ENCODE peak calls at places on chromosomes 16 and 17, in six cellular contexts. R is GM19239; M is HEK293T; C is activated naive CD4-positive, alpha-beta T cell treated with anti-CD3 and anti-CD28 coated beads, Interleukin-2, amount 10 ng/mL, durations not matched to agents 7 days and 5 days; S is nucleus accumbens; Z is SHP77 treated with DMSO at 0.1 percent for 48 hours. D is an unnamed sample.
A peak's percentile ranks its signal among the peaks of the same experiment; 100 is the strongest.

GRCh38 chr17:49414271-49414621 is 436 bp downstream of the PHB1 start:
- DNase-seq in R (no peak), M (no peak), C (no peak), S (no peak), Z (no peak), D (no peak)

GRCh38 chr17:83061586-83061985 is 17.8 kb upstream of the METRNL start:
- DNase-seq in R (no peak), M (no peak), C (no peak), S (no peak), Z (no peak), D (no peak)

GRCh38 chr16:4578961-4579530 is 22.9 kb downstream of the C16orf96 start:
- DNase-seq in R (no peak), M (no peak), C (no peak), S (no peak), Z (no peak), D (no peak)

GRCh38 chr16:28538733-28539596 is at the start of gene NUPR1:
- DNase-seq in R (no peak), M (peak; percentile 23), C (no peak), S (no peak), Z (no peak), D (no peak)

GRCh38 chr17:62780273-62780672 is 27.8 kb downstream of the MARCHF10 start:
- DNase-seq in R (no peak), M (no peak), C (no peak), S (no peak), Z (peak; percentile 45), D (no peak)

GRCh38 chr16:10256855-10257641 is 74.8 kb upstream of the GRIN2A start:
- DNase-seq in R (peak; percentile 77), M (peak; percentile 75), C (peak; percentile 48), S (no peak), Z (no peak), D (peak; percentile 80)

GRCh38 chr17:57448288-57449283 is 192.3 kb downstream of the MSI2 start:
- DNase-seq in R (no peak), M (no peak), C (no peak), S (no peak), Z (no peak), D (no peak)

GRCh38 chr16:68658258-68658973 is 13.3 kb downstream of the CDH3 start:
- DNase-seq in R (no peak), M (no peak), C (no peak), S (no peak), Z (no peak), D (no peak)

GRCh38 chr17:79997004-79997673 is 38.5 kb downstream of the TBC1D16 start:
- DNase-seq in R (peak; percentile 49), M (no peak), C (peak; percentile 86), S (no peak), Z (no peak), D (no peak)

GRCh38 chr16:83882118-83882879 is 16.6 kb upstream of the MLYCD start:
- DNase-seq in R (no peak), M (no peak), C (no peak), S (no peak), Z (no peak), D (no peak)

GRCh38 chr16:27801259-27801945 is 251.5 kb downstream of the KATNIP start:
- DNase-seq in R (no peak), M (no peak), C (no peak), S (no peak), Z (no peak), D (no peak)

GRCh38 chr16:28292731-28293588 is 635 bp downstream of the SBK1 start:
- DNase-seq in R (no peak), M (peak; percentile 26), C (peak; percentile 52), S (no peak), Z (no peak), D (no peak)

GRCh38 chr16:49498241-49499017 is 124.8 kb downstream of the C16orf78 start:
- DNase-seq in R (no peak), M (no peak), C (no peak), S (no peak), Z (no peak), D (no peak)

GRCh38 chr17:5861849-5862248 is 208.3 kb upstream of the WSCD1 start:
- DNase-seq in R (no peak), M (no peak), C (no peak), S (no peak), Z (no peak), D (no peak)

GRCh38 chr16:81855552-81856153 is 76.6 kb downstream of the PLCG2 start:
- DNase-seq in R (no peak), M (no peak), C (no peak), S (no peak), Z (no peak), D (no peak)

GRCh38 chr16:9817586-9817985 is 364.6 kb downstream of the GRIN2A start:
- DNase-seq in R (no peak), M (no peak), C (no peak), S (no peak), Z (no peak), D (no peak)

GRCh38 chr16:50273888-50274770 is 7.8 kb downstream of the ADCY7 start:
- DNase-seq in R (peak; percentile 80), M (no peak), C (peak; percentile 71), S (no peak), Z (no peak), D (peak; percentile 88)

GRCh38 chr17:29124931-29125270 is 55.3 kb downstream of the MYO18A start:
- DNase-seq in R (no peak), M (no peak), C (no peak), S (no peak), Z (no peak), D (no peak)

GRCh38 chr17:50598487-50598886 is 36.2 kb upstream of the ABCC3 start:
- DNase-seq in R (no peak), M (no peak), C (no peak), S (no peak), Z (no peak), D (no peak)

GRCh38 chr17:8581002-8581658 is 49.4 kb downstream of the MYH10 start:
- DNase-seq in R (no peak), M (no peak), C (no peak), S (no peak), Z (no peak), D (peak; percentile 39)

GRCh38 chr17:39800540-39800939 is 62.8 kb downstream of the GRB7 start:
- DNase-seq in R (peak; percentile 24), M (no peak), C (peak; percentile 71), S (no peak), Z (no peak), D (peak; percentile 45)

GRCh38 chr17:57541472-57542394 is 203.4 kb downstream of the CCDC182 start:
- DNase-seq in R (no peak), M (peak; percentile 71), C (no peak), S (no peak), Z (peak; percentile 77), D (no peak)

GRCh38 chr17:82463881-82464566 is 5.5 kb downstream of the NARF start:
- DNase-seq in R (no peak), M (no peak), C (no peak), S (no peak), Z (no peak), D (no peak)

GRCh38 chr16:17467923-17468540 is 2.7 kb downstream of the XYLT1 start:
- DNase-seq in R (no peak), M (peak; percentile 55), C (peak; percentile 68), S (peak; percentile 47), Z (peak; percentile 3), D (no peak)

GRCh38 chr17:19374136-19374535 is 4.2 kb upstream of the MAPK7 start:
- DNase-seq in R (no peak), M (no peak), C (no peak), S (no peak), Z (no peak), D (no peak)

GRCh38 chr17:17491031-17491471 is 5.1 kb downstream of the RASD1 start:
- DNase-seq in R (no peak), M (no peak), C (no peak), S (no peak), Z (no peak), D (no peak)

GRCh38 chr16:82059983-82060421 is 24.9 kb downstream of the HSD17B2 start:
- DNase-seq in R (no peak), M (no peak), C (no peak), S (no peak), Z (no peak), D (no peak)

GRCh38 chr17:76440722-76441362 is 12.1 kb downstream of the UBE2O start:
- DNase-seq in R (no peak), M (no peak), C (no peak), S (no peak), Z (no peak), D (no peak)

GRCh38 chr17:50533720-50534148 is 1.2 kb downstream of the EPN3 start:
- DNase-seq in R (no peak), M (no peak), C (no peak), S (no peak), Z (no peak), D (no peak)

GRCh38 chr17:50170662-50171370 is 5.0 kb downstream of the SGCA start:
- DNase-seq in R (no peak), M (no peak), C (peak; percentile 47), S (no peak), Z (no peak), D (peak; percentile 73)

GRCh38 chr16:89764711-89765201 is 43.4 kb downstream of the ZNF276 start:
- DNase-seq in R (peak; percentile 83), M (no peak), C (peak; percentile 60), S (no peak), Z (no peak), D (peak; percentile 86)

GRCh38 chr17:82858376-82859126 is 18.7 kb upstream of the ZNF750 start:
- DNase-seq in R (no peak), M (no peak), C (peak; percentile 43), S (no peak), Z (no peak), D (no peak)

GRCh38 chr16:3175157-3176153 is 12.5 kb upstream of the OR1F1 start:
- DNase-seq in R (no peak), M (peak; percentile 67), C (no peak), S (no peak), Z (no peak), D (no peak)

GRCh38 chr17:42436401-42436800 is 13.3 kb upstream of the CAVIN1 start:
- DNase-seq in R (no peak), M (no peak), C (no peak), S (no peak), Z (no peak), D (no peak)

GRCh38 chr17:16040710-16041251 is 41.2 kb downstream of the TTC19 start:
- DNase-seq in R (no peak), M (no peak), C (no peak), S (no peak), Z (no peak), D (no peak)

GRCh38 chr17:5500247-5500803 is 14.0 kb downstream of the MIS12 start:
- DNase-seq in R (no peak), M (no peak), C (peak; percentile 22), S (no peak), Z (no peak), D (peak; percentile 38)